ENCODE peak calls at places on chromosomes 12 and 14, in seven cellular contexts. B is keratinocyte, L is fibroblast of mammary gland, J is IMR-90, K is A549, U is Calu3, D is HCT116. V is an unnamed sample.

GRCh38 chr12:101455685-101456084 is 19.5 kb upstream of the SPIC start:
- DNase-seq in L (no peak), J (no peak), U (no peak), K (no peak), B (no peak), D (no peak), V (no peak)

GRCh38 chr12:27779416-27779815 is 617 bp upstream of the KLHL42 start:
- DNase-seq in U (no peak), D (no peak), J (no peak), B (no peak), L (peak), K (peak), V (peak)

GRCh38 chr14:84976805-84977204 is 553.1 kb upstream of the FLRT2 start:
- DNase-seq in B (no peak), K (no peak), J (no peak), D (no peak), L (no peak), U (no peak), V (no peak)

GRCh38 chr12:20629414-20630156 is 65.5 kb upstream of the SLCO1C1 start:
- DNase-seq in L (peak), B (no peak), J (peak), K (peak), U (peak), D (no peak), V (peak)

GRCh38 chr12:116376354-116377193 is 99.1 kb upstream of the MED13L start:
- DNase-seq in U (no peak), J (peak), L (peak), D (no peak), B (no peak), K (peak), V (no peak)

GRCh38 chr14:77647853-77648252 is 31.4 kb upstream of the SPTLC2 start:
- DNase-seq in J (no peak), K (no peak), B (no peak), D (no peak), U (no peak), L (no peak), V (no peak)

GRCh38 chr14:92890830-92891598 is 31.9 kb upstream of the CHGA start:
- DNase-seq in L (no peak), D (no peak), J (no peak), B (no peak), K (no peak), U (peak), V (no peak)

GRCh38 chr12:53808023-53808705 is 56.4 kb upstream of the CISTR start:
- DNase-seq in J (no peak), D (no peak), L (no peak), K (no peak), B (no peak), U (no peak), V (no peak)

GRCh38 chr12:112418596-112419268 is at the start of gene PTPN11:
- DNase-seq in B (no peak), D (peak), U (peak), K (peak), J (peak), L (peak), V (peak)

GRCh38 chr12:123757555-123757954 is 4.5 kb upstream of the DNAH10 start:
- DNase-seq in B (no peak), L (peak), U (no peak), D (no peak), J (peak), K (no peak), V (peak)

GRCh38 chr14:28707814-28708213 is 58.8 kb upstream of the FOXG1 start:
- DNase-seq in K (no peak), J (no peak), B (no peak), L (peak), U (no peak), D (no peak), V (peak)

GRCh38 chr14:23569443-23570151 is 2.0 kb upstream of the AP1G2 start:
- DNase-seq in K (peak), U (peak), B (no peak), L (no peak), J (no peak), D (peak), V (no peak)

GRCh38 chr12:52280319-52280795 is 5.9 kb downstream of the KRT86 start:
- DNase-seq in J (peak), U (peak), K (peak), B (peak), L (peak), D (peak), V (peak)

GRCh38 chr14:24430143-24430681 is 458 bp downstream of the KHNYN start:
- DNase-seq in L (peak), B (no peak), U (peak), J (peak), D (no peak), K (peak), V (peak)

GRCh38 chr12:66060361-66060907 is 70.1 kb downstream of the LLPH start:
- DNase-seq in K (no peak), J (no peak), B (no peak), L (no peak), U (no peak), D (no peak), V (no peak)

GRCh38 chr14:58826845-58827686 is 189.3 kb downstream of the DACT1 start:
- DNase-seq in J (no peak), B (no peak), L (peak), K (no peak), U (no peak), D (no peak), V (no peak)

GRCh38 chr12:57139796-57140649 is 7.4 kb downstream of the LRP1-AS start:
- DNase-seq in U (no peak), K (no peak), D (no peak), B (no peak), J (peak), L (peak), V (no peak)

GRCh38 chr12:112535017-112535416 is 116.3 kb downstream of the PTPN11 start:
- DNase-seq in D (no peak), B (no peak), K (no peak), U (no peak), J (no peak), L (no peak), V (no peak)

GRCh38 chr12:75489187-75489586 is 8.6 kb downstream of the GLIPR1 start:
- DNase-seq in D (no peak), L (no peak), K (no peak), U (no peak), B (no peak), J (no peak), V (no peak)

GRCh38 chr12:2195085-2195484 is 142.3 kb downstream of the CACNA1C start:
- DNase-seq in J (no peak), B (no peak), U (no peak), D (no peak), L (no peak), K (no peak), V (no peak)

GRCh38 chr12:66156654-66157053 is 13.1 kb downstream of the TMBIM4 start:
- DNase-seq in L (peak), B (no peak), U (no peak), K (no peak), J (peak), D (no peak), V (peak)

GRCh38 chr14:101252443-101253214 is 308.7 kb upstream of the DIO3 start:
- DNase-seq in U (no peak), K (no peak), J (no peak), L (no peak), B (no peak), D (no peak), V (no peak)

GRCh38 chr14:23605931-23606585 is 27.5 kb upstream of the JPH4 start:
- DNase-seq in B (no peak), K (no peak), U (no peak), J (peak), L (no peak), D (no peak), V (no peak)

GRCh38 chr12:24649634-24650033 is 299.3 kb downstream of the BCAT1 start:
- DNase-seq in J (no peak), U (no peak), K (no peak), D (no peak), B (no peak), L (no peak), V (no peak)

GRCh38 chr14:90336985-90337384 is 5.2 kb upstream of the NRDE2 start:
- DNase-seq in B (no peak), L (no peak), D (no peak), U (peak), K (no peak), J (no peak), V (no peak)

GRCh38 chr12:69570545-69571399 is 14.5 kb upstream of the CCT2 start:
- DNase-seq in B (peak), K (peak), U (peak), D (peak), J (peak), L (peak), V (peak)

GRCh38 chr12:132154341-132154761 is 10.1 kb downstream of the NOC4L start:
- DNase-seq in J (no peak), B (no peak), D (no peak), U (no peak), K (no peak), L (no peak), V (no peak)

GRCh38 chr12:13911756-13912554 is 69.4 kb downstream of the GRIN2B start:
- DNase-seq in D (no peak), K (no peak), J (no peak), B (no peak), L (no peak), U (no peak), V (no peak)

GRCh38 chr12:86456241-86456640 is 200.1 kb upstream of the MGAT4C start:
- DNase-seq in L (no peak), B (no peak), J (no peak), K (no peak), D (no peak), U (no peak), V (no peak)

GRCh38 chr12:119925269-119925668 is 48.1 kb upstream of the CIT start:
- DNase-seq in B (no peak), L (no peak), U (no peak), K (no peak), J (no peak), D (no peak), V (no peak)

GRCh38 chr14:35201066-35201465 is 78.7 kb downstream of the PRORP start:
- DNase-seq in J (no peak), B (no peak), D (no peak), L (no peak), K (no peak), U (no peak), V (no peak)

GRCh38 chr14:105087963-105088811 is 23.0 kb upstream of the GPR132 start:
- DNase-seq in B (no peak), D (no peak), U (peak), J (peak), K (peak), L (peak), V (peak)

GRCh38 chr12:85725991-85726390 is 110.2 kb downstream of the RASSF9 start:
- DNase-seq in B (no peak), U (no peak), K (peak), J (no peak), D (no peak), L (peak), V (no peak)

GRCh38 chr12:124191024-124191359 is 103.9 kb upstream of the RFLNA start:
- DNase-seq in U (no peak), D (peak), J (no peak), L (peak), B (no peak), K (peak), V (no peak)

GRCh38 chr14:101709533-101709881 is 52.0 kb upstream of the PPP2R5C start:
- DNase-seq in D (no peak), B (no peak), L (no peak), J (no peak), U (no peak), K (no peak), V (no peak)

GRCh38 chr14:22123188-22123560 is 449.6 kb upstream of the OR4E1 start:
- DNase-seq in D (no peak), U (no peak), K (no peak), B (no peak), L (no peak), J (no peak), V (no peak)

GRCh38 chr14:22124071-22124613 is 450.5 kb upstream of the OR4E1 start:
- DNase-seq in B (no peak), U (no peak), K (no peak), J (no peak), L (no peak), D (no peak), V (no peak)

GRCh38 chr14:22118894-22119477 is 445.4 kb upstream of the OR4E1 start:
- DNase-seq in U (no peak), B (no peak), D (no peak), L (no peak), J (peak), K (no peak), V (peak)

DNA sequence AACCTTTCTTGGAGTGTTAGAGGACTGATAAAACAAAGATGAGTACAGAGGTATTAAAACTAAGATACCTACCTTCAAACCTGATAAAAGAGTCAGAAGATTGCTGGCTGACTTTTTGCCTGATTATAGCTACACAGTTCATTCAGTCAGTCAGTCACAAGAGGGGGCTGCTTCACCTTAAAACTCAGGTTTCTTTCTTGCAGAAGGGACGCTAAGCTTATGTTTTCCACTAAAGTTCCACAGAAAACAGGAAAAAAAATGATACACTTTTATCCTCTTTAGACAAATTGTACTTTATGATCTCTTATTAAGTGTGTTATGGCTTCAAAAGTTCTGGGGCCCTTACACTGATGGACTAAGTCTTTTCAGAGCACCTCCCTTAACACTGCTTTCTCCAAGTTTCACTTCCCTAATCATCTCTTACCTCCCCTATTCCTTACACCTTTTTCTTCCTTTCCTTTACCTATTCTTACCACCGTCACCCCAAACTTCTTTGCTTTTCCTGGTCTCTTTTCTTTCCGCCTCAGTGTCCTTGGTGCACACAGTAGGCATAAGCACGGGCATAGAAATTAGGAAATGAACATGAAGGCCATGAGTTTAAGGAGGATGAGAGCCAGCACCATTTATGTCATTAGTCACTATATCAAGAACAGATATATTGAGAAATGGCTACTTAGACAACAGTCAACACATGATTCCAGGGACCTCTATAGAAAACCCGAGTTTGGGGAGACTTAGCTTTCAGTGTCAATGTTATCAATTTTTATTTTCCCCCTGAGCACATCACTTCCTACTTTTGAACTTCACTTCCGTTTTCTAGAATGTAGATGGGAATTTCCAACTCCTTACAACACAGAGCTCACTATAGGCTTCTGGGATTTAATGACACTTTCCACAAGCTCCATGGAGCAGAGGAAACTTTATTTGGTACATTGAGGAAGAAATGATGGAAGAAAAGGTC is 448.9 kb upstream of the OR4E1 start:
- DNase-seq in J (peak), K (peak), B (no peak), D (no peak), L (no peak), U (peak), V (peak)
- TF ChIP-seq CTCF in J (peak), K (no peak), B (no peak), D (peak), L (no peak), U (no peak), V (peak)

DNA sequence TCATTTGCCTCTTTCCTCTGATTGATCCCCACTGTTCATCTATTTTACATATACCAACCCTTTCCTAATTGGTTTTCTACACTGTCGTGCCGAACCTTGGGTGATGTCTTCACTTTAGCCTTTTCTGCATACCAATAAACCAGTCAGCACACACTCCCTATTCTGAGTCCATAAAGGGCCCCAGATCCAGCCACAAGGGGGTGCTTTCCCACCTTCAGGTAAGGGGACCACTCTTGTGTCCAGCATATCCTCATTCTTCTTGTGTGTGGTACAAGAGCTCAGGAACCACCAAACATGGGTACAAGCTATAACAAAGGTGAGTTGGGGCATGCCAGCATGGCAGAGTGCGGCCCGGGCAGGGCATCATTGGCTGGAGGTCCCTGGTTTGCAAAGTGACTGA is 859.8 kb downstream of the FSCB start:
- DNase-seq in J (no peak), D (no peak), K (peak), L (no peak), B (no peak), U (no peak), V (no peak)
- TF ChIP-seq CTCF in J (no peak), D (peak), K (no peak), L (no peak), B (no peak), U (no peak), V (peak)

DNA sequence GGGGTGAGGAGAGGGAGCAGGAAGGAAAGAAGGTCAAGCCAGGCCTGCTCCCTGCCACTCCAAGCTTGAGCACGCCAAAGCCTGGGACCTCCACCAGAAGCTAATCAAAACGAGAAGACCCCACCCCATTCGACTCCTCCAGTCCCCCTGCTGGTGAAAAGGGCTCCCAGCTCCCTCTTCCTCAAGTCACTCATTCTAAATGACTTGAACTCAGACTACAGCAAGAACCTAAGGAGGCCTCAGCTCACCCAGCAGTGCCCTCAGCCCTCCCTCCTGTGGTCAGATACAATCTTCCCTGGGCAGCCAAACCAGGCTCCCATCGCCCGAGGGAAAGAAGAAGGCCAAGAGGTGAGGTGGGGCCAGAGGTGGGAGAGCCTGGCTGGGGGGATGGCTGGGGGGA is 17.4 kb downstream of the HDAC7 start:
- DNase-seq in U (no peak), L (no peak), K (no peak), B (no peak), D (no peak), J (no peak), V (no peak)
- TF ChIP-seq CTCF in U (no peak), L (peak), K (no peak), B (peak), D (no peak), J (peak), V (peak)

GRCh38 chr14:57712101-57712500 is 153.8 kb downstream of the SLC35F4 start:
- DNase-seq in U (no peak), B (no peak), D (no peak), L (peak), J (no peak), K (no peak), V (no peak)
- TF ChIP-seq CTCF in U (no peak), B (no peak), D (no peak), L (peak), J (no peak), K (no peak), V (no peak)

V was measured in brain microvascular endothelial cell.